ENCODE peak calls at places on chromosomes 5 and 9, in six cellular contexts. One of them, this sample, is unnamed.

GRCh38 chr9:25453876-25454275 is 224.4 kb downstream of the TUSC1 start:
- DNase-seq in neural progenitor cell: no peak
- DNase-seq in heart left ventricle: no peak
- DNase-seq in mammary epithelial cell: no peak
- DNase-seq in fibroblast of the aortic adventitia: no peak
- DNase-seq in mucosa of descending colon: no peak
- DNase-seq in this sample: no peak

GRCh38 chr9:7089794-7090193 is 332.0 kb downstream of the KDM4C start:
- DNase-seq in neural progenitor cell: peak; percentile 24
- DNase-seq in heart left ventricle: no peak
- DNase-seq in mammary epithelial cell: no peak
- DNase-seq in fibroblast of the aortic adventitia: no peak
- DNase-seq in mucosa of descending colon: no peak
- DNase-seq in this sample: no peak

GRCh38 chr5:127694518-127695171 is 8.5 kb upstream of the CCDC192 start:
- DNase-seq in neural progenitor cell: no peak
- DNase-seq in heart left ventricle: no peak
- DNase-seq in mammary epithelial cell: no peak
- DNase-seq in fibroblast of the aortic adventitia: no peak
- DNase-seq in mucosa of descending colon: no peak
- DNase-seq in this sample: no peak

GRCh38 chr5:125410501-125411162 is 664.2 kb upstream of the ZNF608 start:
- DNase-seq in neural progenitor cell: no peak
- DNase-seq in heart left ventricle: no peak
- DNase-seq in mammary epithelial cell: peak; percentile 46
- DNase-seq in fibroblast of the aortic adventitia: peak; percentile 85
- DNase-seq in mucosa of descending colon: no peak
- DNase-seq in this sample: no peak

GRCh38 chr9:37374892-37375291 is 47.6 kb upstream of the GRHPR start:
- DNase-seq in neural progenitor cell: no peak
- DNase-seq in heart left ventricle: no peak
- DNase-seq in mammary epithelial cell: no peak
- DNase-seq in fibroblast of the aortic adventitia: no peak
- DNase-seq in mucosa of descending colon: no peak
- DNase-seq in this sample: no peak

GRCh38 chr5:135241536-135241935 is 157.5 kb downstream of the MACROH2A1 start:
- DNase-seq in neural progenitor cell: no peak
- DNase-seq in heart left ventricle: no peak
- DNase-seq in mammary epithelial cell: no peak
- DNase-seq in fibroblast of the aortic adventitia: no peak
- DNase-seq in mucosa of descending colon: no peak
- DNase-seq in this sample: no peak

GRCh38 chr5:128424672-128425071 is 113.4 kb downstream of the FBN2 start:
- DNase-seq in neural progenitor cell: no peak
- DNase-seq in heart left ventricle: no peak
- DNase-seq in mammary epithelial cell: no peak
- DNase-seq in fibroblast of the aortic adventitia: peak; percentile 38
- DNase-seq in mucosa of descending colon: no peak
- DNase-seq in this sample: no peak

GRCh38 chr5:112253478-112254250 is 165.4 kb downstream of the EPB41L4A start:
- DNase-seq in neural progenitor cell: no peak
- DNase-seq in heart left ventricle: peak; percentile 37
- DNase-seq in mammary epithelial cell: no peak
- DNase-seq in fibroblast of the aortic adventitia: peak; percentile 59
- DNase-seq in mucosa of descending colon: no peak
- DNase-seq in this sample: no peak

GRCh38 chr9:101650096-101650495 is 55.3 kb upstream of the PPP3R2 start:
- DNase-seq in neural progenitor cell: no peak
- DNase-seq in heart left ventricle: no peak
- DNase-seq in mammary epithelial cell: no peak
- DNase-seq in fibroblast of the aortic adventitia: no peak
- DNase-seq in mucosa of descending colon: no peak
- DNase-seq in this sample: no peak

GRCh38 chr5:40594811-40595210 is 84.9 kb upstream of the PTGER4 start:
- DNase-seq in neural progenitor cell: no peak
- DNase-seq in heart left ventricle: no peak
- DNase-seq in mammary epithelial cell: no peak
- DNase-seq in fibroblast of the aortic adventitia: peak; percentile 57
- DNase-seq in mucosa of descending colon: no peak
- DNase-seq in this sample: no peak

GRCh38 chr9:69486498-69486897 is 161.5 kb downstream of the ENTREP1 start:
- DNase-seq in neural progenitor cell: no peak
- DNase-seq in heart left ventricle: no peak
- DNase-seq in mammary epithelial cell: no peak
- DNase-seq in fibroblast of the aortic adventitia: no peak
- DNase-seq in mucosa of descending colon: no peak
- DNase-seq in this sample: no peak

GRCh38 chr9:93287593-93287992 is 103.7 kb downstream of the WNK2 start:
- DNase-seq in neural progenitor cell: no peak
- DNase-seq in heart left ventricle: no peak
- DNase-seq in mammary epithelial cell: no peak
- DNase-seq in fibroblast of the aortic adventitia: no peak
- DNase-seq in mucosa of descending colon: no peak
- DNase-seq in this sample: no peak

GRCh38 chr5:79318935-79319614 is 83.1 kb downstream of the JMY start:
- DNase-seq in neural progenitor cell: no peak
- DNase-seq in heart left ventricle: no peak
- DNase-seq in mammary epithelial cell: peak; percentile 83
- DNase-seq in fibroblast of the aortic adventitia: peak; percentile 87
- DNase-seq in mucosa of descending colon: no peak
- DNase-seq in this sample: no peak

GRCh38 chr9:114098660-114099522 is at the start of gene KIF12:
- DNase-seq in neural progenitor cell: peak; percentile 89
- DNase-seq in heart left ventricle: no peak
- DNase-seq in mammary epithelial cell: no peak
- DNase-seq in fibroblast of the aortic adventitia: no peak
- DNase-seq in mucosa of descending colon: peak; percentile 87
- DNase-seq in this sample: no peak

DNA sequence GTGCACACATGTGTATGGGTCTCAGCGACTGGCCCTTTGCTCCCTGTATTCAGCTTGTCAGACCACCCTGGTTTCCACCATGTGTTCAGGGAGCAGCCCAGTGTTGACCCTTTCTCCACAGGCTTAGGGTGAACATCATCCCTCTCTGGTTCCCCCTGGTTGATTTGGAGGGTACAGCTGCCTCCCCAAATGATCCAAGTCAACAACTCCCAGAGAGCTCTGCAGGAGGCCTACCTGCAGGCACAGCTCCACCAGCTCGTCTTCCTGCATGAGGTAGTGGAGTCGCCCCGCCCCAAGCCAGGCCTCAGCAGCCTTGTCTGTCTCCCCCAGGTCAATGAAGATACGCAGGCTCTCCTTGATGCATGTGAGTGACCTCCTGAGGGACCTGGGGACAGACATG is 50.5 kb downstream of the SH3TC2 start:
- DNase-seq in neural progenitor cell: no peak
- DNase-seq in heart left ventricle: no peak
- DNase-seq in mammary epithelial cell: no peak
- DNase-seq in fibroblast of the aortic adventitia: no peak
- DNase-seq in mucosa of descending colon: no peak
- DNase-seq in this sample: no peak
- TF ChIP-seq CTCF in neural progenitor cell: no peak
- TF ChIP-seq CTCF in heart left ventricle: no peak
- TF ChIP-seq CTCF in mammary epithelial cell: no peak
- TF ChIP-seq CTCF in fibroblast of the aortic adventitia: no peak
- TF ChIP-seq CTCF in mucosa of descending colon: no peak
- TF ChIP-seq CTCF in this sample: no peak

GRCh38 chr5:2015116-2015848 is 132.6 kb upstream of the IRX4 start:
- DNase-seq in neural progenitor cell: peak; percentile 38
- DNase-seq in heart left ventricle: no peak
- DNase-seq in mammary epithelial cell: no peak
- DNase-seq in fibroblast of the aortic adventitia: no peak
- DNase-seq in mucosa of descending colon: no peak
- DNase-seq in this sample: no peak
- TF ChIP-seq CTCF in neural progenitor cell: peak; percentile 61
- TF ChIP-seq CTCF in heart left ventricle: no peak
- TF ChIP-seq CTCF in mammary epithelial cell: peak; percentile 25
- TF ChIP-seq CTCF in fibroblast of the aortic adventitia: no peak
- TF ChIP-seq CTCF in mucosa of descending colon: no peak
- TF ChIP-seq CTCF in this sample: no peak

DNA sequence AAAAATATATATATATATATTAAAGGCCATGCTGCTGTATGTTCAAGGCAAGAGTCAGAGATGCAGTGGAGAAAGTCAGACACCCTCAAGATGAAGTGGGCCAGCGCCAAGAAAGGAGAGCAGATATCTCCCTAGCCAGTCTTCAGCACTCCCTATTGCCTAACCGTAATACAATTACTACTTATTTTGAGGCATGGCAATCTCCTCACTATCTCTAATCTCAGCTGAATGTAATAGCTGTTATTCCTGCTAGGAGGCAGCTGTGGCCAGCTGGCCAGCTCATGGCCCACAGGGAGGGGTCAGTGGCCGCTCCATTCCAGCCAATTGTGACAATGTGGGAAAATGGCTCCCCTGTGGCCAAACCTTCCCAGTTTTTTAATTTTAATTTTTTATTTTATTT is 87.5 kb upstream of the FBXW11 start:
- DNase-seq in neural progenitor cell: no peak
- DNase-seq in heart left ventricle: no peak
- DNase-seq in mammary epithelial cell: no peak
- DNase-seq in fibroblast of the aortic adventitia: peak; percentile 65
- DNase-seq in mucosa of descending colon: no peak
- DNase-seq in this sample: no peak
- TF ChIP-seq CTCF in neural progenitor cell: no peak
- TF ChIP-seq CTCF in heart left ventricle: no peak
- TF ChIP-seq CTCF in mammary epithelial cell: no peak
- TF ChIP-seq CTCF in fibroblast of the aortic adventitia: no peak
- TF ChIP-seq CTCF in mucosa of descending colon: no peak
- TF ChIP-seq CTCF in this sample: no peak

DNA sequence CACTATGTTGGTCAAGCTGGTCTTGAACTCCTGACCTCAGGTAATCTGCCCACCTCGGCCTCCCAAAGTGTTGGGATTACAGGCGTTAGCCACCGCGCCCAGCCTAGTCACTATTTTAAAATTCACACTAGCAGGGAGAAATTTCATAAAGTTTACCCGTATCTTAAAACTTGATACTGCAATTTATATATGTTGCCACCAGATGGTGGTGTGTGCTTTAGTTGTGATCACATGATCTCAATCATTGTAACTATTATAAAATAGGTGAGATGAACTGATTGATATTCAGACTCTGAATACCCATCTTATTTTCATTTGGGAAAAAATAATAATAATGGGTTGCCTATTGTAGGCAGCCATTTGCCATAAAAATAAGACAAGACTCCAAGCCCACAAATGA is 1330.4 kb upstream of the WWC1 start:
- DNase-seq in neural progenitor cell: no peak
- DNase-seq in heart left ventricle: no peak
- DNase-seq in mammary epithelial cell: no peak
- DNase-seq in fibroblast of the aortic adventitia: no peak
- DNase-seq in mucosa of descending colon: no peak
- DNase-seq in this sample: no peak
- TF ChIP-seq CTCF in neural progenitor cell: peak; percentile 50
- TF ChIP-seq CTCF in heart left ventricle: peak; percentile 12
- TF ChIP-seq CTCF in mammary epithelial cell: peak; percentile 3
- TF ChIP-seq CTCF in fibroblast of the aortic adventitia: no peak
- TF ChIP-seq CTCF in mucosa of descending colon: no peak
- TF ChIP-seq CTCF in this sample: peak; percentile 35